ENCODE peak calls at places on chromosomes 16 and 17, in ten cellular contexts. X, B, C, R, A, H, W, N, K and Z are unnamed samples.

GRCh38 chr17:60170835-60171752 is 21.3 kb downstream of the CA4 start:
- DNase-seq in N (no peak), C (no peak), W (no peak), B (no peak), R (no peak), X (no peak), A (no peak), H (no peak), K (no peak), Z (peak)

GRCh38 chr17:7228920-7229319 is 5.4 kb downstream of the DVL2 start:
- DNase-seq in B (no peak), X (no peak), R (no peak), C (no peak), H (no peak), K (no peak), N (no peak), W (no peak), A (no peak), Z (no peak)

GRCh38 chr16:10517868-10518267 is 62.5 kb downstream of the EMP2 start:
- DNase-seq in K (no peak), C (no peak), A (no peak), H (no peak), N (no peak), B (no peak), W (no peak), R (no peak), X (no peak), Z (no peak)

GRCh38 chr17:50534222-50534978 is 1.9 kb downstream of the EPN3 start:
- DNase-seq in H (no peak), W (no peak), B (no peak), K (peak), X (no peak), N (no peak), R (peak), C (peak), A (no peak), Z (no peak)

GRCh38 chr16:84715854-84716253 is 16.1 kb downstream of the USP10 start:
- DNase-seq in R (no peak), N (no peak), C (no peak), X (no peak), K (no peak), W (no peak), B (no peak), H (no peak), A (no peak), Z (no peak)

GRCh38 chr16:72050769-72051464 is 3.4 kb upstream of the HP start:
- DNase-seq in W (no peak), H (no peak), C (no peak), B (no peak), A (peak), K (no peak), R (no peak), N (no peak), X (no peak), Z (peak)

GRCh38 chr17:49285716-49286115 is 55.1 kb upstream of the PHOSPHO1 start:
- DNase-seq in R (no peak), B (no peak), A (no peak), H (no peak), N (no peak), W (no peak), X (no peak), C (no peak), K (no peak), Z (no peak)

GRCh38 chr17:72167593-72167992 is 46.8 kb downstream of the SOX9 start:
- DNase-seq in X (no peak), B (no peak), N (no peak), C (no peak), R (no peak), K (no peak), H (no peak), A (no peak), W (no peak), Z (no peak)

GRCh38 chr17:8835631-8836364 is 31.7 kb downstream of the PIK3R6 start:
- DNase-seq in X (no peak), K (no peak), H (no peak), B (no peak), A (no peak), W (no peak), N (no peak), R (no peak), C (no peak), Z (no peak)

GRCh38 chr16:88681084-88681680 is 5.1 kb downstream of the SNAI3 start:
- DNase-seq in R (peak), A (peak), K (peak), C (peak), B (peak), N (no peak), W (no peak), X (no peak), H (no peak), Z (no peak)

GRCh38 chr17:74283371-74283673 is 9.3 kb downstream of the DNAI2 start:
- DNase-seq in A (no peak), H (no peak), R (peak), X (no peak), C (no peak), N (no peak), W (no peak), K (no peak), B (no peak), Z (no peak)
- H3K4me3 ChIP-seq in A (no peak), H (no peak), R (no peak), X (no peak), C (no peak), N (no peak), W (no peak), K (no peak), B (no peak), Z (no peak)

GRCh38 chr16:85988723-85989313 is 89.9 kb downstream of the IRF8 start:
- DNase-seq in H (no peak), A (no peak), K (no peak), B (no peak), N (no peak), C (no peak), R (no peak), W (no peak), X (no peak), Z (no peak)

GRCh38 chr16:85984947-85985451 is 86.0 kb downstream of the IRF8 start:
- DNase-seq in A (no peak), R (no peak), K (no peak), W (no peak), H (no peak), N (no peak), X (no peak), B (no peak), C (no peak), Z (no peak)

GRCh38 chr16:85988306-85988705 is 89.3 kb downstream of the IRF8 start:
- DNase-seq in C (no peak), W (no peak), R (no peak), K (no peak), H (no peak), A (no peak), N (no peak), X (no peak), B (no peak), Z (no peak)

GRCh38 chr16:85987750-85988078 is 88.8 kb downstream of the IRF8 start:
- DNase-seq in K (peak), H (no peak), C (no peak), A (no peak), X (no peak), R (no peak), B (no peak), W (no peak), N (no peak), Z (no peak)

DNA sequence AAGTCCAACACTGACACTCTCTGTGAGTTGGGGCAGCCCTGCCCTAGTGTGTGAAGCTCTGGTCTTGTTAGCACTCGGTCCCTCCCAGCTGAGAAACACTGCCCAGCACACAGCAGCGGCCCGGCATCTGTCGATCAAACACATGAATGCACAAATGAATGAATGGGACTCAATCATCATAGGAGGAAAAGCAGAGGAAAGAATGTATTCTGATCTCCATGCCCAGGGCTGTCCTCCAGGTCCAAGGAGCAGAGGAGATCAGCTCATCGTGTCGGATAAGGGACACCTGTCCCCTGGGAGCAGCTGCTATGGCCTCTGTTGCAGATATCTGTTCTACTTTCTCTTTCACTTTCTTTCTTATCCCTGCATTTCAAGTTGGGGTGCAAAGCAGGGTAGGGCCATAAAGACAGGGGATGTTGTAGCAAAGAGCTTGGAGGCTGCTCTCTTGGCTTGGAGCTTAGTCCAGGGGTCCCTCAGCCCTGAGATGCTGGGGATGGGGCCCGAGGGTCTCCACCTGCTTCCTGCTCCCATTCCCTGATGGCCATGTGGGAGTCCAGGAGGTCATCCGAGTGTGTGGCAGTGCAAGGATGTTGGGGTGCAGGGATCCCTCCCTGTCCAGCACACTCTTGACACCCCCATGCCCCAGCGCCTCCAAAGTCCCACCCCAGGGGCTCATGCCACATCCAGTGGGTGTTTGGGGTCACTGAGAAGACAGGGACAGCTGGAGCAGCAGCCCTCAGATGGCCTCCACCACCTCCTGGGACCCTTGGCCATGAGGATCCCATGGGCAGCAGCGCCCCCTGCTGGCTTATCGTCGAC is 88.2 kb downstream of the IRF8 start:
- DNase-seq in R (no peak), W (no peak), K (no peak), B (peak), H (peak), A (no peak), X (no peak), N (peak), C (no peak), Z (no peak)
- H3K4me3 ChIP-seq in R (no peak), W (no peak), K (no peak), B (no peak), H (no peak), A (no peak), X (no peak), N (no peak), C (peak), Z (no peak)

DNA sequence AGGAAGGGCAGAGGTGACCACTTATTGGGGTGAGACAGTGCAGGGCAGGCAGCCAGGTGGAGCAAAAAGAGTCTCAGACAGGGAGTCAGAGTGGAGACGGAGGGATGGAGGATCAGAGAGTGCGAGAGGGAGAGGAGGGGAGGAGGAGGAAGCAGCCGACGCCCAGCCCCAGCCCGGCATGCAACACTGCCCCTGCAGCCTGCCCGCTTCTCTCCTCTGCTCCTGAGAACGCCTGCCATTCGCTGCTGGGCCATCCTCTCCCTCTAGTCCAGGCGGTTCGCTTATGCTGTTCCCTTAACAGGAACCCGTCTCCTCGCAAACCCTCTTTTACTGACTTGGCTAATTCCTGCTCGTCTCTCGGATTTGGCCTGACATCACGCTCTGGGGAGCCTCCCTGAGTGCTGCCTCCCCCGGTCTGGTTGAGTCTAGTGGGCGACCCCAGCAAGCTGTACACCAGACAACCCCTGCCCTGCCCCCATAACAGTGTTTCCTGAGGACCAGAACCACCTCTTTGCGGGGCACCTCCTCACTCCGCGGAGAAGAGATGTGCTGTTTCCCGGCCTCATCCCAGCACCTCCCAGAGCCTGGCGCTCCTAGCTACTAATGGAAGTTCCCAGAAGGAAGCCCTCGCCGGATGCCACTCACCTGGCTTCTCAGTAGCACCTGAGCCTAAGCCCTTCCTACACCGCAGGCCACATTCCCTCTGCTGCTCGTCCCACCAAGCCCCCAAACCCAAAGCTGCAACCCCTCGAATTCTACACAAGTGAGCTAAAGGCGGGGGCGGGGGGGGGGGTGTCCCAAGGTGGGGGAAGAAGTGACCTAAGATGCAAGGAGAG is 61.2 kb upstream of the CCL1 start:
- DNase-seq in R (no peak), B (no peak), X (no peak), W (no peak), A (no peak), H (no peak), C (no peak), K (no peak), N (no peak), Z (no peak)
- H3K4me3 ChIP-seq in R (no peak), B (no peak), X (no peak), W (no peak), A (no peak), H (no peak), C (no peak), K (no peak), N (peak), Z (no peak)

GRCh38 chr16:12060751-12061150 is 84.2 kb downstream of the SNX29 start:
- DNase-seq in N (no peak), W (no peak), A (no peak), H (no peak), K (no peak), R (no peak), B (no peak), X (no peak), C (no peak), Z (no peak)

GRCh38 chr16:12061336-12062055 is 85.0 kb downstream of the SNX29 start:
- DNase-seq in B (no peak), W (no peak), H (no peak), K (no peak), X (no peak), A (no peak), N (no peak), C (peak), R (no peak), Z (no peak)

GRCh38 chr16:12062343-12063003 is 85.9 kb downstream of the SNX29 start:
- DNase-seq in B (no peak), N (no peak), X (peak), A (peak), K (no peak), R (no peak), H (no peak), W (peak), C (peak), Z (peak)

GRCh38 chr16:12057276-12057675 is 80.7 kb downstream of the SNX29 start:
- DNase-seq in X (no peak), N (no peak), A (peak), B (no peak), R (no peak), H (no peak), K (no peak), W (no peak), C (no peak), Z (peak)

GRCh38 chr16:12059216-12059769 is 82.8 kb downstream of the SNX29 start:
- DNase-seq in R (no peak), H (no peak), A (no peak), C (no peak), B (no peak), N (no peak), K (no peak), X (no peak), W (no peak), Z (peak)
- H3K4me3 ChIP-seq in R (no peak), H (no peak), A (peak), C (no peak), B (no peak), N (no peak), K (no peak), X (no peak), W (no peak), Z (no peak)

GRCh38 chr17:80892900-80893603 is 98.6 kb upstream of the CHMP6 start:
- DNase-seq in C (peak), X (no peak), H (no peak), N (no peak), A (peak), R (peak), B (peak), K (peak), W (peak), Z (peak)
- H3K4me3 ChIP-seq in C (peak), X (no peak), H (no peak), N (peak), A (no peak), R (no peak), B (peak), K (no peak), W (no peak), Z (no peak)

DNA sequence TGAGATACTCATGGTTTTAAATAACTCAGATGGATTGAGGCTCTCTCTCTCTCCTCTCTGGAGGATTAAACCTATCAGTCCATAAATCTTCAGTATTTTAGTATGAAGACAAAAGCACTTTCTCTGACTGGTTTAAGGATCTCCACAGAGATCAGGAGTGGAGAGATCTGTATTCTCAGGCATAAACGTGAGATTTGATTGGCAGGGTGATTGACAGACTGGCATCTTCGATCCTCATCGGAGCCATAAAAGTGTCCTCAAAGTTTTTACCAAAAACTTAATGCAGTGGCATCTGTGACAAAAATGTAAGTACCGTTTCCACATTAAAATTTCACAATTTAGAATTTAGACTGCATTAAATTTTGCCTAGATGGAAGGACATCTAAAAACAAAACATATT is 870.1 kb downstream of the KCNJ2 start:
- DNase-seq in K (no peak), H (no peak), A (no peak), B (no peak), W (no peak), X (no peak), N (no peak), R (no peak), C (no peak), Z (no peak)
- H3K4me3 ChIP-seq in K (no peak), H (no peak), A (no peak), B (no peak), W (no peak), X (no peak), N (no peak), R (no peak), C (no peak), Z (no peak)

DNA sequence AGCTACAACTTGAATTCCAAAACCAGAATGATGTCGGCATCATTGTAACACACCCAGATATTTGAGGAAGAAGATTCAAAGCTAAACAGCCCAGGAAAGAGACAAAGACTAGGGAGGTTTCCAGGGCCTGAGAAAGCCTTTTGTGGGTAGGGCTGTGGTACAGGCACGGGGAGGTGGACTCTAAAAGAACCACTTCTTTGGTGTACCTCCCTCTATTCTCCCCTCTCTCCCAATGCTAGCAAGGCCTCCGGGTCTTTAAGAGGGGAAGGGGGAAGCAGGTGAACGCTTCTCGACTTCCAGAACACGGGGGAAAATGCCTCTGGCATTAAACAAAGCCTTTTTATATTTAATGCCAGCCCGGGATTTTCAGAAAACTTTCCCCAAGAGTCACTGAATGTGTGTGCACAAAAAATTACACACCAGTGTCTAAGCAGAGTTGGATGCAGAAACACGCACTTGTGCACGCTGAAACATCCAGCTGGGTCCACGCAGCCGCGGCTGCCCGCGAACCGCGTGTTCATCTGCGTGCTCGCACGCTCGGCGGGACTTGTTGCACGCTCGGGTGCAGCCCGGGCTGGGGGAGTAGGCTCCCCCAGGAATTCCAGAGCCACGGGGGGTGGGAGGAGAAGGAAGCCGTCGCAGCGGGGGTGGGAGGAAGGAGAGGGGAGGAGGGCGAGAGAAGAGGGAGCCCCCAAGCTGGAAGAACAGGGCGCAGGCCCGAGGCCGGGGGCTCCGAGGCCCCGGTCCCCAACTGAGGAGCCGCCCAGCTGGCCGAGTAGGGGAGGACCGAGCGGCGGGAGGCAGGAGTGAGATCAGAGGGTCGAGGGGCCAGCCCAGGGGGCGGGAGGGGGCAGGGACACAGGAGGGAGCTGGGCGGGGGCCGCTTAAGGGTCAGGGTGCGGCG is 20.2 kb upstream of the ZNF423 start:
- DNase-seq in R (peak), B (no peak), C (no peak), W (no peak), H (no peak), K (no peak), A (no peak), N (peak), X (no peak), Z (no peak)
- H3K4me3 ChIP-seq in R (peak), B (no peak), C (no peak), W (no peak), H (peak), K (peak), A (peak), N (peak), X (peak), Z (no peak)